ENCODE peak calls at places on chromosomes 4 and X, in five cellular contexts. One of them, this sample, is unnamed. For H3K4me1, the result is how much of the 10 kb centered on the place peaks cover.

GRCh38 chr4:5051692-5052423 is 578 bp downstream of the STK32B start:
- DNase-seq in body of pancreas: no peak
- DNase-seq in sigmoid colon: no peak
- DNase-seq in IMR-90: peak
- DNase-seq in HCT116: no peak
- DNase-seq in this sample: no peak

GRCh38 chrX:56231706-56232105 is 450 bp upstream of the KLF8 start:
- DNase-seq in sigmoid colon: no peak
- DNase-seq in IMR-90: no peak
- DNase-seq in body of pancreas: no peak
- DNase-seq in HCT116: no peak
- DNase-seq in this sample: no peak

GRCh38 chrX:78759081-78759480 is 11.6 kb downstream of the LPAR4 start:
- DNase-seq in IMR-90: no peak
- DNase-seq in body of pancreas: no peak
- DNase-seq in sigmoid colon: no peak
- DNase-seq in HCT116: no peak
- DNase-seq in this sample: no peak

GRCh38 chrX:67619253-67619652 is 75.4 kb downstream of the AR start:
- DNase-seq in sigmoid colon: no peak
- DNase-seq in body of pancreas: no peak
- DNase-seq in HCT116: no peak
- DNase-seq in IMR-90: peak
- DNase-seq in this sample: no peak

GRCh38 chrX:1430451-1430850 is 22.3 kb downstream of the ASMTL start:
- DNase-seq in body of pancreas: no peak
- DNase-seq in HCT116: no peak
- DNase-seq in IMR-90: no peak
- DNase-seq in sigmoid colon: no peak
- DNase-seq in this sample: no peak

GRCh38 chr4:72893354-72894066 is 176.0 kb downstream of the COX18 start:
- DNase-seq in body of pancreas: no peak
- DNase-seq in HCT116: no peak
- DNase-seq in IMR-90: no peak
- DNase-seq in sigmoid colon: no peak
- DNase-seq in this sample: no peak

GRCh38 chr4:148573284-148573683 is 131.1 kb upstream of the NR3C2 start:
- DNase-seq in body of pancreas: no peak
- DNase-seq in IMR-90: no peak
- DNase-seq in HCT116: no peak
- DNase-seq in sigmoid colon: no peak
- DNase-seq in this sample: no peak

GRCh38 chr4:79331126-79331876 is 5.4 kb upstream of the NAA11 start:
- DNase-seq in HCT116: no peak
- DNase-seq in body of pancreas: no peak
- DNase-seq in IMR-90: no peak
- DNase-seq in sigmoid colon: no peak
- DNase-seq in this sample: no peak

GRCh38 chrX:115912372-115912897 is 258.1 kb upstream of the AGTR2 start:
- DNase-seq in sigmoid colon: no peak
- DNase-seq in body of pancreas: no peak
- DNase-seq in HCT116: no peak
- DNase-seq in IMR-90: no peak
- DNase-seq in this sample: no peak

GRCh38 chrX:9037296-9037695 is 3.4 kb upstream of the FAM9B start:
- DNase-seq in sigmoid colon: no peak
- DNase-seq in HCT116: no peak
- DNase-seq in IMR-90: no peak
- DNase-seq in body of pancreas: no peak
- DNase-seq in this sample: no peak

GRCh38 chrX:116317409-116317808 is 119.0 kb upstream of the SLC6A14 start:
- DNase-seq in HCT116: no peak
- DNase-seq in body of pancreas: no peak
- DNase-seq in IMR-90: no peak
- DNase-seq in sigmoid colon: peak
- DNase-seq in this sample: no peak

GRCh38 chrX:150362599-150363481 is at the start of gene MAMLD1:
- DNase-seq in sigmoid colon: peak
- DNase-seq in HCT116: peak
- DNase-seq in IMR-90: peak
- DNase-seq in body of pancreas: peak
- DNase-seq in this sample: no peak

GRCh38 chrX:335758-336155 is 17.2 kb upstream of the GTPBP6 start:
- DNase-seq in IMR-90: no peak
- DNase-seq in HCT116: no peak
- DNase-seq in sigmoid colon: peak
- DNase-seq in body of pancreas: no peak
- DNase-seq in this sample: no peak

GRCh38 chrX:31112226-31112999 is 40.6 kb upstream of the FTHL17 start:
- DNase-seq in IMR-90: no peak
- DNase-seq in HCT116: no peak
- DNase-seq in sigmoid colon: no peak
- DNase-seq in body of pancreas: no peak
- DNase-seq in this sample: no peak

GRCh38 chrX:148380614-148381561 is 119.5 kb upstream of the AFF2 start:
- DNase-seq in body of pancreas: no peak
- DNase-seq in IMR-90: no peak
- DNase-seq in HCT116: no peak
- DNase-seq in sigmoid colon: no peak
- DNase-seq in this sample: no peak
- H3K4me3 ChIP-seq in body of pancreas: no peak
- H3K4me3 ChIP-seq in IMR-90: no peak
- H3K4me3 ChIP-seq in HCT116: no peak
- H3K4me3 ChIP-seq in sigmoid colon: no peak
- H3K4me3 ChIP-seq in this sample: no peak

DNA sequence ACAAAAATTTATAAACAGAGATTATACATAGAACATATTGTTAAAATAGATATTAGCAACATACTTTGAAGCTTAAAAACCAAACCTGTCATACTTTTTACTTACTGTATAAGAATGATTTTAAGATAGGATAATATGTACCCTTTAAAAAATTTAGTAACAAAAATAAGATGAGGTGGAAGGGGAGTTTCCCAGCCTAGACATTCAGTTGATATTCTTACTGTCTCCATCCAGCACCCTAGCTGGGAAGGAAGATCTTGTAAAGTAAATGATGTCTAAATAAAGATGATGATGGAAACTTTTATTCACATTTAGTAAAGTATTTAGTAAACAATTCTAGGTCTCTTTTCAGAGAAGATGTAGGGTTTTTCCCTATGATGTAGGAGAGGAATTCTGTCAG is 136.7 kb downstream of the RAPGEF2 start:
- DNase-seq in HCT116: no peak
- DNase-seq in sigmoid colon: no peak
- DNase-seq in body of pancreas: no peak
- DNase-seq in IMR-90: no peak
- DNase-seq in this sample: no peak
- H3K4me1 ChIP-seq in HCT116: under half
- H3K4me1 ChIP-seq in sigmoid colon: under half
- H3K4me1 ChIP-seq in body of pancreas: under half
- H3K4me1 ChIP-seq in IMR-90: under half
- H3K4me1 ChIP-seq in this sample: under half

GRCh38 chr4:107828315-107828714 is 3.6 kb downstream of the SGMS2 start:
- DNase-seq in body of pancreas: no peak
- DNase-seq in sigmoid colon: no peak
- DNase-seq in IMR-90: no peak
- DNase-seq in HCT116: no peak
- DNase-seq in this sample: no peak

GRCh38 chr4:107823870-107824366 is 814 bp upstream of the SGMS2 start:
- DNase-seq in HCT116: peak
- DNase-seq in IMR-90: no peak
- DNase-seq in body of pancreas: no peak
- DNase-seq in sigmoid colon: no peak
- DNase-seq in this sample: no peak

GRCh38 chr4:107824367-107825071 is at the start of gene SGMS2:
- DNase-seq in sigmoid colon: peak
- DNase-seq in HCT116: peak
- DNase-seq in body of pancreas: peak
- DNase-seq in IMR-90: peak
- DNase-seq in this sample: peak

GRCh38 chr4:107826427-107826980 is 1.8 kb downstream of the SGMS2 start:
- DNase-seq in sigmoid colon: no peak
- DNase-seq in HCT116: no peak
- DNase-seq in IMR-90: no peak
- DNase-seq in body of pancreas: peak
- DNase-seq in this sample: no peak

DNA sequence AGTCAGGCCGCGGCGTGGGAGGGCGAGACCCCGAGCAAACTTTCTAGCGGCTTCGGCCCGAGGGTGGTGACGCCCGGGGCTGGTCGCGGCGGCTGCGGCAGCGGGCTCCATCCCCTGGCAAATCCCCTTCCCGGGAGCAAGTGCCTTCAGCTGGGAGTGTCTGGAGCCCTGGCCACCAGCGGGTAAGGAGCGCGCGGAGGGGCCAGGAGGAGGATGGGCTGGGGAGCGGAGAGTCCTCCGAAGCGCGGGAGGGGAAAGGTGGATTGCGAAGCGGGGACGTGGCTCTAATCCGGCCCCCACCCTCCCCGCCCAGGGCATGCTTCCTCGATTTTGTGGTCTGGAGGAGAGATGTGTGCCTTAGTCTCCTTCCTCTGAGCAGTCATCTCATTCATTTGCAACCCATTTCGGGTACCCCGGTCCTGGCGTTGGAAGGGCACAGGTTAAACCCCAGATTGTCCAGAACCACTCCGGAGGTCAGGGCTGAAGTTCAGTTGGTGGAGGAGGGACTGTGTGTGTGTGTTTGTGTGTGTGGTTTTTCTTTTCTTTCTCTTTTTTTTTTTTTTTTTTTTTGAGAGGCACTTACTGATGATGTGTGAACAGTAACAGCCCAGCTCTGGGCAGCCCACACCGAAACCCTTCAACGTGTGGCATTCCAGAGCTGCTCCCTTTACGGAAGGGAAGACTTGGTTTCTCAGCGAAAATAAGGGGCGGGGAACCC is 499 bp downstream of the SGMS2 start:
- DNase-seq in sigmoid colon: peak
- DNase-seq in IMR-90: peak
- DNase-seq in body of pancreas: peak
- DNase-seq in HCT116: no peak
- DNase-seq in this sample: no peak
- TF ChIP-seq POLR2A in sigmoid colon: no peak
- TF ChIP-seq POLR2A in IMR-90: no peak
- TF ChIP-seq POLR2A in body of pancreas: peak
- TF ChIP-seq POLR2A in HCT116: no peak
- TF ChIP-seq POLR2A in this sample: no peak

DNA sequence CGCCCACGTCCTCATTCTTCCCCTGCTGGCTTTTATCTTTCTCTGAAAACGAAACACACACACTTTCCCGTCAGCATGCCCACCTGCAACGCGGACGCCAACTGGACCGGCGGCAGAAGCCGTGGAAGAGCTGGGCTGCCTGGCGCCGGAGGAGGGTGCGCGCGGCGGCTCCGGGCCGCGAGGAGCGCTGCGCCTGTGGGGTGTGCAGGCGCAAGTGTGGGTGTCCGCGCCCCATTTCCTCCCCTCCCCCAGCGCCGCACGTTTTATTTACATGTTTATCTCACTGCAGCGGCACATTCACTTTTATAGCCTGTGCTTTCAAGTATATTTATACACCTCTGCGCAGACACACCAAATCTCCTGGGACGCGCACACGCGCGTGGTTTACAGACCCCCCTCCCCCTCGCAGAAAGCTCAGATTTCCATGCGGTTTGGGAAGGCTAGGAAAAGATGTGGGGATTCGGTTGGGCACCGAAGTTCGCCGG is 1.5 kb downstream of the PITX2 start:
- DNase-seq in body of pancreas: no peak
- DNase-seq in IMR-90: no peak
- DNase-seq in sigmoid colon: no peak
- DNase-seq in HCT116: no peak
- DNase-seq in this sample: no peak
- H3K4me3 ChIP-seq in body of pancreas: no peak
- H3K4me3 ChIP-seq in IMR-90: peak
- H3K4me3 ChIP-seq in sigmoid colon: peak
- H3K4me3 ChIP-seq in HCT116: no peak
- H3K4me3 ChIP-seq in this sample: peak

GRCh38 chr4:185256444-185256843 is 47.0 kb downstream of the SNX25 start:
- DNase-seq in body of pancreas: no peak
- DNase-seq in sigmoid colon: no peak
- DNase-seq in IMR-90: peak
- DNase-seq in HCT116: peak
- DNase-seq in this sample: no peak

GRCh38 chr4:185257694-185258093 is 48.3 kb downstream of the SNX25 start:
- DNase-seq in HCT116: no peak
- DNase-seq in sigmoid colon: no peak
- DNase-seq in IMR-90: no peak
- DNase-seq in body of pancreas: no peak
- DNase-seq in this sample: no peak

GRCh38 chr4:185259719-185260118 is 50.3 kb downstream of the SNX25 start:
- DNase-seq in body of pancreas: no peak
- DNase-seq in IMR-90: no peak
- DNase-seq in HCT116: no peak
- DNase-seq in sigmoid colon: no peak
- DNase-seq in this sample: no peak

GRCh38 chr4:185255868-185256267 is 46.5 kb downstream of the SNX25 start:
- DNase-seq in body of pancreas: no peak
- DNase-seq in HCT116: no peak
- DNase-seq in sigmoid colon: no peak
- DNase-seq in IMR-90: no peak
- DNase-seq in this sample: no peak

GRCh38 chr4:185257086-185257485 is 47.7 kb downstream of the SNX25 start:
- DNase-seq in sigmoid colon: no peak
- DNase-seq in IMR-90: no peak
- DNase-seq in body of pancreas: no peak
- DNase-seq in HCT116: no peak
- DNase-seq in this sample: no peak
- H3K4me1 ChIP-seq in sigmoid colon: under half
- H3K4me1 ChIP-seq in IMR-90: under half
- H3K4me1 ChIP-seq in body of pancreas: under half
- H3K4me1 ChIP-seq in HCT116: under half
- H3K4me1 ChIP-seq in this sample: under half

DNA sequence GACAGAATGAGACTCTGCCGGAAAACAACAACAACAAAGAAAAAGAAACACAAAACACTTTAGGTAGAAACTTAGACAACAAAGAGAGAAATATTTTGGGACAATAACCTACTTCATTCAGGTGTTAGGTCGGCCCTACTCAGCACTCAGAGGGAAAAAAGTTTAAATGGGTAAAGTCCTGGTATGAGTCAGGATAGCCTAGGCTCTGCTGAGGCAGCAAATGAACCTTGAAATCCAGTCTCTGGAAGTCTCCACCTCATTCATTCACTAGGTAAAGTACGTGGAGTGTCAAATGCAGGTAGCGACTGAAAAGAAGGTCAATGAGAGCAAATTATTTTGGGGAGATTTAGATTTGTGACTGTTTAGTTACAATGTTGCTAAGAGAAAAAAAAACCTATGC is 127.4 kb downstream of the FHDC1 start:
- DNase-seq in HCT116: no peak
- DNase-seq in IMR-90: no peak
- DNase-seq in body of pancreas: no peak
- DNase-seq in sigmoid colon: no peak
- DNase-seq in this sample: no peak
- TF ChIP-seq POLR2A in HCT116: no peak
- TF ChIP-seq POLR2A in IMR-90: no peak
- TF ChIP-seq POLR2A in body of pancreas: no peak
- TF ChIP-seq POLR2A in sigmoid colon: no peak
- TF ChIP-seq POLR2A in this sample: no peak

DNA sequence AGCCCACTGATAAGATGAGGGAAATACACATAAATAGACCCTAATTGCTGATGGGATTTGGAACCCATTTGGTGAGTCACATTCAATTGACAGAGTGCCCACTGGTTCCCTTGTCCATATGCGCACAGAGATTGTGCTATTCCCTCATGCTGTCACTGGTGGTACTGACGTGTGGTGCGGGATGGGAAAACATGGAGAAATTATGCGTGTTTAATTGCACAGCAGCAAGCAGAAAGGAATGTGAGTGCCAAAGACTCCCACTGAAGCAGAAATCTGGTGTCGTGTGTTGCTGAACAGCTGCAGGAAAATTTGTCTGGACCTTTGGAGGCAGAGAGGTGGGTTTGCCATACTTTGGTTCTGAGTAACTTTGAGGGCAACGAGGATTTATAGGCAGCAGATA is 92.2 kb downstream of the NHSL2 start:
- DNase-seq in IMR-90: no peak
- DNase-seq in HCT116: no peak
- DNase-seq in body of pancreas: no peak
- DNase-seq in sigmoid colon: no peak
- DNase-seq in this sample: no peak
- H3K4me3 ChIP-seq in IMR-90: no peak
- H3K4me3 ChIP-seq in HCT116: no peak
- H3K4me3 ChIP-seq in body of pancreas: no peak
- H3K4me3 ChIP-seq in sigmoid colon: no peak
- H3K4me3 ChIP-seq in this sample: no peak

This sample was measured in esophagus squamous epithelium.